ENCODE peak calls at places on chromosomes 13 and 19, in five cellular contexts. One of them, this sample, is unnamed.

GRCh38 chr19:17292301-17293074 is 10.7 kb downstream of the ABHD8 start:
- DNase-seq in brain microvascular endothelial cell: peak; percentile 88
- DNase-seq in mesothelial cell of epicardium: peak; percentile 87
- DNase-seq in fibroblast of the aortic adventitia: peak; percentile 89
- DNase-seq in GM10248: peak; percentile 97
- DNase-seq in this sample: peak; percentile 67

GRCh38 chr19:53991224-53992113 is at the start of gene CACNG6:
- DNase-seq in brain microvascular endothelial cell: no peak
- DNase-seq in mesothelial cell of epicardium: no peak
- DNase-seq in fibroblast of the aortic adventitia: peak; percentile 49
- DNase-seq in GM10248: no peak
- DNase-seq in this sample: no peak

GRCh38 chr19:22882797-22883196 is 50.7 kb downstream of the ZNF723 start:
- DNase-seq in brain microvascular endothelial cell: peak; percentile 5
- DNase-seq in mesothelial cell of epicardium: no peak
- DNase-seq in fibroblast of the aortic adventitia: peak; percentile 18
- DNase-seq in GM10248: no peak
- DNase-seq in this sample: peak; percentile 0

GRCh38 chr13:101520672-101521071 is 68.2 kb downstream of the ITGBL1 start:
- DNase-seq in brain microvascular endothelial cell: peak; percentile 81
- DNase-seq in mesothelial cell of epicardium: no peak
- DNase-seq in fibroblast of the aortic adventitia: peak; percentile 64
- DNase-seq in GM10248: no peak
- DNase-seq in this sample: peak; percentile 75

GRCh38 chr19:38665950-38666661 is 18.7 kb downstream of the ACTN4 start:
- DNase-seq in brain microvascular endothelial cell: no peak
- DNase-seq in mesothelial cell of epicardium: peak; percentile 64
- DNase-seq in fibroblast of the aortic adventitia: peak; percentile 64
- DNase-seq in GM10248: no peak
- DNase-seq in this sample: peak; percentile 64

GRCh38 chr19:49496574-49497008 is 357 bp downstream of the RPS11 start:
- DNase-seq in brain microvascular endothelial cell: no peak
- DNase-seq in mesothelial cell of epicardium: no peak
- DNase-seq in fibroblast of the aortic adventitia: no peak
- DNase-seq in GM10248: no peak
- DNase-seq in this sample: no peak

GRCh38 chr13:113743366-113744195 is 15.4 kb upstream of the TMEM255B start:
- DNase-seq in brain microvascular endothelial cell: no peak
- DNase-seq in mesothelial cell of epicardium: no peak
- DNase-seq in fibroblast of the aortic adventitia: no peak
- DNase-seq in GM10248: no peak
- DNase-seq in this sample: no peak

GRCh38 chr13:73421310-73421912 is 362.6 kb downstream of the KLF5 start:
- DNase-seq in brain microvascular endothelial cell: no peak
- DNase-seq in mesothelial cell of epicardium: no peak
- DNase-seq in fibroblast of the aortic adventitia: peak; percentile 50
- DNase-seq in GM10248: no peak
- DNase-seq in this sample: peak; percentile 96

GRCh38 chr13:101121608-101122007 is 294.7 kb downstream of the NALCN start:
- DNase-seq in brain microvascular endothelial cell: no peak
- DNase-seq in mesothelial cell of epicardium: no peak
- DNase-seq in fibroblast of the aortic adventitia: no peak
- DNase-seq in GM10248: no peak
- DNase-seq in this sample: no peak

GRCh38 chr13:26465514-26465913 is 92.0 kb upstream of the WASF3 start:
- DNase-seq in brain microvascular endothelial cell: peak; percentile 41
- DNase-seq in mesothelial cell of epicardium: no peak
- DNase-seq in fibroblast of the aortic adventitia: no peak
- DNase-seq in GM10248: no peak
- DNase-seq in this sample: no peak

GRCh38 chr13:110495376-110495775 is 66.1 kb downstream of the RAB20 start:
- DNase-seq in brain microvascular endothelial cell: no peak
- DNase-seq in mesothelial cell of epicardium: no peak
- DNase-seq in fibroblast of the aortic adventitia: no peak
- DNase-seq in GM10248: no peak
- DNase-seq in this sample: no peak